ENCODE peak calls at places on chromosomes 4 and X, in seven cellular contexts. Z is mammary epithelial cell, K is psoas muscle, R is iPS DF 6.9, B is GM23248, W is esophagus squamous epithelium, N is fibroblast of lung. T is an unnamed sample.

GRCh38 chrX:46979340-46979739 is 67.1 kb downstream of the JADE3 start:
- DNase-seq in Z (peak; percentile 26), K (no peak), R (no peak), B (peak; percentile 74), W (no peak), N (peak; percentile 69), T (peak; percentile 3)

GRCh38 chr4:56026596-56026995 is 77.9 kb downstream of the CEP135 start:
- DNase-seq in Z (peak; percentile 41), K (no peak), R (no peak), B (peak; percentile 24), W (no peak), N (peak; percentile 70), T (no peak)

GRCh38 chr4:55545133-55545532 is 1.6 kb downstream of the CLOCK start:
- DNase-seq in Z (peak; percentile 50), K (no peak), R (no peak), B (peak; percentile 34), W (no peak), N (peak; percentile 32), T (no peak)

GRCh38 chr4:2875556-2875955 is 31.9 kb downstream of the ADD1 start:
- DNase-seq in Z (no peak), K (no peak), R (no peak), B (no peak), W (no peak), N (no peak), T (no peak)

GRCh38 chr4:142128529-142128928 is 492.1 kb downstream of the IL15 start:
- DNase-seq in Z (no peak), K (no peak), R (no peak), B (peak; percentile 7), W (no peak), N (peak; percentile 59), T (no peak)

GRCh38 chr4:25552580-25553271 is 102.9 kb upstream of the SLC34A2 start:
- DNase-seq in Z (no peak), K (no peak), R (no peak), B (peak; percentile 2), W (no peak), N (no peak), T (no peak)

GRCh38 chrX:72713130-72713529 is 976 bp downstream of the PHKA1 start:
- DNase-seq in Z (peak; percentile 1), K (no peak), R (no peak), B (no peak), W (no peak), N (no peak), T (no peak)

GRCh38 chrX:39388730-39389129 is 587.5 kb downstream of the MID1IP1 start:
- DNase-seq in Z (no peak), K (no peak), R (no peak), B (no peak), W (no peak), N (no peak), T (no peak)

GRCh38 chr4:21195682-21196081 is 495.4 kb downstream of the PACRGL start:
- DNase-seq in Z (peak; percentile 23), K (no peak), R (no peak), B (no peak), W (no peak), N (no peak), T (no peak)

GRCh38 chr4:152309418-152309817 is 226.5 kb downstream of the FBXW7 start:
- DNase-seq in Z (no peak), K (no peak), R (no peak), B (no peak), W (no peak), N (no peak), T (no peak)

GRCh38 chr4:152063301-152064235 is 302.8 kb upstream of the GATB start:
- DNase-seq in Z (no peak), K (peak; percentile 69), R (no peak), B (peak; percentile 50), W (no peak), N (peak; percentile 18), T (peak; percentile 66)

GRCh38 chr4:127364397-127364796 is 268.4 kb upstream of the INTU start:
- DNase-seq in Z (no peak), K (no peak), R (no peak), B (no peak), W (no peak), N (no peak), T (no peak)
- H3K4me1 ChIP-seq in Z (no peaks in the 10 kb centered on the region), K (no peaks in the 10 kb centered on the region), R (no peaks in the 10 kb centered on the region), B (no peaks in the 10 kb centered on the region), W (no peaks in the 10 kb centered on the region), N (no peaks in the 10 kb centered on the region), T (no peaks in the 10 kb centered on the region)

DNA sequence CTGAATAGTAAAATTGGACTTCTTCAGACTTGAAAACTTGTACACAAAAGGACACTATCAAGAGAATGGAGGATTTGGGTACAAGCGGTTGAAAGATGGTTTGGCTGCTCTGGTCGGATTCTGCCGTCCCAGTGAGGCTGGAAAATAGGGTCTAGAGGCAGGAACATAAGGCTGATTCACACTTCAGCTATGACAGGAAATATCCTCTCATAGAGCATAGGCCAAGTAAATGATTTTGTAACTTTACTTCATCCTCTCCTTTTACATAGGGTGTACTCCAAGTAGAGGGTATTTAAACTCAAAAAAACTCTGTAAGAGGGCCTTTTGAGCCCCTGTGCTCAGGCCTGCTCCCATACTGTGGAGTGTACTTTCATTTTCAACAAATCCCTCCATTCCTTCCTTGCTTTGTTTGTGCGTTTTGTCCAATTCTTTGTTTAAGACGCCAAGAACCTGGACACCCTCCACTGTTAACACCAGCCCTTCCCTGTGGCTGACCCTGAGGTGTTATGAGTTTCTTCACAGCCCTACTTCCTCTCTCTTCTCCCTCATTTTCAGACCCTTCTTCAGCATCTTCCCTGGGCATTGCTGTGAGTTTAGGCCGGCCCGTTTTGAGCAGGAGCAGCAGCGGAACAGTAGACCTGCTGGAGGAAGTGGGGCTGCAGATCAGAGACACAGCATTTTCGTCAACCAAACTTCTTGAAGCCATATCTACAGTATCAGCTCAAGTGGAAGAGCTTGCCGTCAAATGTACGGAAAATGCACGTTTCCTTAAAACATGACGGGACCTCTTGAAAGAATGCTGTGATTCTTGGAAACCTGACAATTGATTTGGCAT is 7.2 kb downstream of the PGAM4 start:
- DNase-seq in Z (no peak), K (no peak), R (no peak), B (no peak), W (no peak), N (peak; percentile 18), T (no peak)
- H3K27ac ChIP-seq in Z (no peak overlapping the region), K (no peak overlapping the region), R (no peak overlapping the region), B (no peak overlapping the region), W (no peak overlapping the region), N (peak overlapping the region; percentile 67), T (no peak overlapping the region)

DNA sequence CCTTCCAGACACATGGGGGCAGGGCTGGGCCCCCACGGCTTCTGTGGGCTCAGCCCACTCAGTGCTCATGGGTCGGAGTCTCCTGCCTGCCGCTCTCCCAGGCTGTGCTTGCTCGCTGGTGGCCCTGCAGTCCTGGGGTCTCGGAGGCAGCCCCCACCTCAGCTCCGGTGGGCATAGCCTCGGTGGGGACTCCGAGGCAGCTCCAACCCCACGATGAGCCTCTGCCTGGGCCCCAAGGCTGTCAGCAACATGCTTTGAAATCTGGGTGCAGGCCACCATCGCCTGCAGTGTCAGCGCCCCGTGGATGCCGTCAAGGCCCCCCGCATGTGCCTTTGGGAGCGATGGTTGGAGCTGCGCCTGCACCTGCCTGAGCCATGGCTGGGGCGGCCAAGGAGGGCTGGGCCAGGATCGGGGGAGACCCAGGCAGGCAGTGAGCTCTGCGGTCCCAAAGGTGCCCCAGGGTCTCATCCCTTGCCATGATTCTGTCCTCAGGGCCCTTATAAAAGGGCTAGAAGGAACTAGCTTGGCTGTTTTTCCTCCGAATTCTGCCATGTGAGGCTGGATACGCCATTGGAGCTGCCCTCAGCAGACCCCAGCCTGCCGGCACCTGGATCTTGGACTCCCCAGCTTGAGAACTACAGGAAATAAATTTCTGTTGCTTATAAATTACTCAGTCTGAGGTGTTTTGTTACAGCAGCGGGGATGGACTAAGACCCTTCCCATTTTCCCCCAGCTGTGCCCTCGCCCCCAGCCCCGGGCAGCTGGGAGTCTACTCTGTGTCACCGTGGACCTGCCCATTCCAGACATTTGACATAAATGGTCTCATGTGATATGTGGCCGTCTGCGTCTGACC is 30.4 kb upstream of the SPON2 start:
- DNase-seq in Z (no peak), K (no peak), R (no peak), B (no peak), W (no peak), N (no peak), T (peak; percentile 4)
- H3K4me3 ChIP-seq in Z (no peak overlapping the region), K (no peak overlapping the region), R (no peak overlapping the region), B (no peak overlapping the region), W (no peak overlapping the region), N (no peak overlapping the region), T (no peak overlapping the region)

DNA sequence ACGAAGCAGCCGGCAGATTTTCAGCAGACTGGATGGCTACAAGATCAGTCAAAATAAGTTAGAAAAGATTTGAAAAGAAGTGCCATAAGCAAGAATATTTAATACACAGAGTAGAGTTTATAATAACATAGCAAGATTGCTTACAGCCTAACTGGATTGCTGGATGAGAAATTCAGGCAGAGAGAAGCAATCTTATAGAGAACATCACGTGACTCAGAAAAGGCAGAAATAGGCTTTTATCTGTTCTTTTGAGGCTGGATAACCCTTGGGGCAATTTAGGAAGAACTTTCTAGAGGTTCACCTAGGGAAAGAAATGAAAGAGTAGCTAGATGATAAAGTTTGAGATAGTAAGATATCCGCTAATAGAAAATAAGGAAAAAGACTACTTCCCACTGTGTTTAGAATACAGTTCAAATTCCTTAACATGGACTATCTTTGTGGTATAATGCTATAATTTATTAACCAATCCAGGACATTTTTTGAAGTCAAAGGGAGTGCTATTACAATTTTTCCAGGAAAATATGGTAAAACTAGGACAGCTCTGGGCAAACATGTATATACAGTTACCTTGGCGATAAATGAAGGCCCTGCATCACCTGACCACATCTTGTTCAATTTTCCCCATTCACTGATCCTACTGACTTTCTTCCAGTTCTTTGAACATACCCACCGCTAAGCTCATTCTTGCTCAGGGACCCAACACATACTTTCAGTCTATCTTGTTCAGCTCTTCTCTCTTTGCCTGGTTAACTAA is 12.8 kb upstream of the SPCS3 start:
- DNase-seq in Z (no peak), K (no peak), R (no peak), B (no peak), W (no peak), N (no peak), T (no peak)
- H3K4me1 ChIP-seq in Z (no peaks in the 10 kb centered on the region), K (peaks cover 6% of the 10 kb centered on the region), R (no peaks in the 10 kb centered on the region), B (peaks cover 12% of the 10 kb centered on the region), W (no peaks in the 10 kb centered on the region), N (peaks cover 6% of the 10 kb centered on the region), T (no peaks in the 10 kb centered on the region)

DNA sequence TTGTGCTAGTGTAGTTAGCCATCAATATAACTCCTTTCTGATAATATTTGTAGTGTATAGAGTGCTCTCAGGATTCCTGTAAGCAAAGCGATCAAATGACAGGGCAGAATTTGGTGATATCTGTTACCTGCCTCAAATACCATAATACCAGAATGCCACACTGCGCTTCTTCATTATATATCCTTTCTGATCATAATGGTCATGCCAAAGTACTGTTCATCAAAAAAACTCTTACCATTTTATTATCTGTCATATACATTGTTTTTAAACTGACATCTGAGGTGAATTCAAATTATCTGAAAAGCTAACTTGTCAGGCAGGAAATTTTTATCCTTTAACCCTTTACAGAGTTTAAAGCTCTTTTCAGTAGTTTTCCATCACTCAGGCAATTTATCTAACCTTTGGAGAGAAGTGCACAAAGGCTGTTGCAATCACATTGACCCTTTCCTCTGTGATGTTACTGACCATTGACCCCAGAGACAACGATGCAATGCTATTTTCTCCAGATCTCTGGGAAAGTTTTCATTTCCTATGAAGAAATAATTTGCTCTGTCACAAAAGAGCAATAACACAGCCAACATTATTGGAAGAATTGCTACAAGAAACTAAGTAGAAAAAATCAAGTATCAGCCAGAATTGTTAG is 37.4 kb downstream of the UGT2B4 start:
- DNase-seq in Z (no peak), K (no peak), R (no peak), B (no peak), W (no peak), N (no peak), T (no peak)
- H3K27ac ChIP-seq in Z (no peak overlapping the region), K (no peak overlapping the region), R (no peak overlapping the region), B (no peak overlapping the region), W (no peak overlapping the region), N (no peak overlapping the region), T (no peak overlapping the region)

GRCh38 chr4:39046243-39046642 is 14.0 kb upstream of the TMEM156 start:
- DNase-seq in Z (peak; percentile 66), K (no peak), R (no peak), B (peak; percentile 40), W (no peak), N (peak; percentile 69), T (no peak)
- H3K4me3 ChIP-seq in Z (peak overlapping the region; percentile 66), K (peak overlapping the region; percentile 84), R (no peak overlapping the region), B (peak overlapping the region; percentile 92), W (no peak overlapping the region), N (peak overlapping the region; percentile 81), T (peak overlapping the region; percentile 82)